ENCODE peak calls at places on chromosomes 6 and 20, in four cellular contexts. H, M, W and Q are unnamed samples.

GRCh38 chr6:36033935-36034334 is 6.3 kb downstream of the MAPK14 start:
- DNase-seq in W (no peak), M (no peak), H (no peak), Q (no peak)

GRCh38 chr20:62977613-62978558 is 25.4 kb downstream of the SLC17A9 start:
- DNase-seq in M (peak; percentile 71), H (peak; percentile 65), W (no peak), Q (peak; percentile 61)

GRCh38 chr6:34929241-34929978 is 40.4 kb downstream of the ANKS1A start:
- DNase-seq in M (no peak), W (no peak), H (no peak), Q (no peak)

GRCh38 chr6:45988635-45989034 is 27.0 kb downstream of the CLIC5 start:
- DNase-seq in M (no peak), H (no peak), W (no peak), Q (no peak)

GRCh38 chr20:8331740-8332412 is 199.8 kb downstream of the PLCB1 start:
- DNase-seq in M (no peak), W (peak; percentile 86), H (no peak), Q (no peak)

GRCh38 chr6:28907394-28907793 is 16.4 kb downstream of the TRIM27 start:
- DNase-seq in H (no peak), M (no peak), W (no peak), Q (no peak)

GRCh38 chr20:51460569-51461265 is 81.8 kb downstream of the NFATC2 start:
- DNase-seq in H (no peak), M (peak; percentile 64), W (no peak), Q (no peak)

GRCh38 chr20:3398681-3399252 is 8.7 kb downstream of the DNAAF9 start:
- DNase-seq in W (no peak), H (no peak), M (no peak), Q (no peak)

GRCh38 chr6:34791164-34791841 is 580 bp upstream of the BLTP3A start:
- DNase-seq in H (peak; percentile 58), W (peak; percentile 62), M (no peak), Q (peak; percentile 78)

GRCh38 chr20:3239867-3240775 is 1.1 kb upstream of the SLC4A11 start:
- DNase-seq in W (no peak), H (peak; percentile 31), M (no peak), Q (no peak)

GRCh38 chr6:98516869-98517268 is 317.5 kb upstream of the POU3F2 start:
- DNase-seq in M (no peak), W (no peak), H (no peak), Q (no peak)

GRCh38 chr6:3697609-3698008 is 53.9 kb downstream of the PXDC1 start:
- DNase-seq in M (no peak), H (no peak), W (no peak), Q (no peak)

GRCh38 chr6:5497896-5498578 is 236.7 kb downstream of the FARS2 start:
- DNase-seq in W (no peak), H (no peak), M (no peak), Q (peak; percentile 10)

GRCh38 chr6:21188505-21189223 is 404.9 kb upstream of the SOX4 start:
- DNase-seq in W (peak; percentile 24), M (peak; percentile 82), H (no peak), Q (no peak)

GRCh38 chr6:125747589-125748533 is 1.6 kb upstream of the HEY2 start:
- DNase-seq in W (no peak), M (no peak), H (peak; percentile 14), Q (peak; percentile 52)

GRCh38 chr6:10690651-10691445 is 3.6 kb downstream of the C6orf52 start:
- DNase-seq in H (no peak), M (no peak), W (no peak), Q (no peak)

GRCh38 chr20:2217857-2218529 is 77.8 kb upstream of the TGM3 start:
- DNase-seq in H (no peak), W (no peak), M (peak; percentile 20), Q (no peak)

GRCh38 chr6:44176935-44177509 is 18.4 kb downstream of the CAPN11 start:
- DNase-seq in H (no peak), W (no peak), M (peak; percentile 41), Q (no peak)

GRCh38 chr20:10540636-10541493 is 105.8 kb downstream of the SLX4IP start:
- DNase-seq in H (no peak), M (no peak), W (peak; percentile 99), Q (no peak)
- TF ChIP-seq YY1 in H (no peak), M (no peak), W (no peak), Q (no peak)

GRCh38 chr6:131107166-131107565 is 28.1 kb upstream of the AKAP7 start:
- DNase-seq in H (no peak), W (peak; percentile 80), M (no peak), Q (no peak)
- TF ChIP-seq USF2 in H (no peak), W (no peak), M (no peak), Q (no peak)

GRCh38 chr6:490251-491037 is 98.9 kb downstream of the IRF4 start:
- DNase-seq in M (peak; percentile 39), H (no peak), W (no peak), Q (no peak)
- TF ChIP-seq SMC3 in M (no peak), H (no peak), W (no peak), Q (no peak)

GRCh38 chr20:17612975-17613327 is 43.1 kb downstream of the DSTN start:
- DNase-seq in M (no peak), H (no peak), W (no peak), Q (peak; percentile 3)
- TF ChIP-seq YY1 in M (no peak), H (no peak), W (no peak), Q (no peak)

GRCh38 chr6:56246941-56247653 is at the start of gene COL21A1:
- DNase-seq in W (no peak), M (no peak), H (no peak), Q (peak; percentile 15)
- TF ChIP-seq USF2 in W (no peak), M (no peak), H (no peak), Q (no peak)

DNA sequence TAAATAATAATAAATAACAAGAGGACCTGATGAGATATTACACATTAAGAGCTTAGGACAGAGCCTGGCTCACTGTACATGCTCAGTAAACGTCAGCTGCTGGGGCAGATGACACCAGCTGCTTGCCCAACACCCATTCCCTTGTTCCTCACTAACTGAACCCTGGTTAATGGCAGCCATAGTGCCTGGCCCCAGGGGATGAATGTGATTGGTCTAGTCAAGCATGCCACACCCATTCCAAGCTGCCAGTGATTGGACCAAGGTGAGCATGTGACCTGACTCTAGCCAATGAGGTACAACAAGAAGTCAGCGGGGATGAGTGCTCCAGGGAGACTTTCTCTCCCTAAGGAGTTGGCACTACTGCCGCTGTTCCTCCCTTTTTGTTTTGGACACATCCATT is 85.1 kb upstream of the PTPN1 start:
- DNase-seq in M (no peak), W (peak; percentile 61), H (peak; percentile 79), Q (peak; percentile 42)
- TF ChIP-seq SMC3 in M (no peak), W (no peak), H (no peak), Q (no peak)

GRCh38 chr6:151388997-151389639 is 2.2 kb downstream of the ZBTB2 start:
- DNase-seq in W (no peak), M (no peak), H (no peak), Q (no peak)
- TF ChIP-seq YY1 in W (no peak), M (no peak), H (no peak), Q (no peak)

GRCh38 chr20:57398231-57398821 is 7.1 kb downstream of the RBM38 start:
- DNase-seq in W (no peak), H (no peak), M (peak; percentile 83), Q (no peak)

GRCh38 chr20:57400262-57400701 is 9.1 kb downstream of the RBM38 start:
- DNase-seq in W (no peak), M (no peak), H (no peak), Q (no peak)

GRCh38 chr20:57400821-57401564 is 9.8 kb downstream of the RBM38 start:
- DNase-seq in H (no peak), M (no peak), W (no peak), Q (no peak)

GRCh38 chr20:57398901-57399535 is 7.8 kb downstream of the RBM38 start:
- DNase-seq in H (no peak), W (no peak), M (no peak), Q (no peak)

GRCh38 chr20:57399587-57400261 is 8.5 kb downstream of the RBM38 start:
- DNase-seq in W (no peak), M (peak; percentile 71), H (no peak), Q (no peak)
- TF ChIP-seq USF2 in W (no peak), M (no peak), H (no peak), Q (no peak)

GRCh38 chr6:131362696-131363095 is 210.3 kb upstream of the ARG1 start:
- DNase-seq in H (no peak), W (no peak), M (no peak), Q (no peak)
- TF ChIP-seq SMC3 in H (no peak), W (no peak), M (no peak), Q (no peak)